ENCODE peak calls at places on chromosomes 16 and 17, in nine cellular contexts. C is IMR-90; X is hepatocyte; I is HCT116; U is psoas muscle; J is neural progenitor cell; R is ovary; N is CD8-positive, alpha-beta T cell; V is uterus. O is an unnamed sample. For H3K4me1, the result is how much of the 10 kb centered on the place peaks cover.

GRCh38 chr16:82263456-82264159 is 93.6 kb upstream of the MPHOSPH6 start:
- DNase-seq in C (peak), X (peak), I (peak), U (no peak), J (peak), R (peak), N (peak), V (peak), O (peak)

GRCh38 chr17:38735161-38735997 is 5.2 kb downstream of the CISD3 start:
- DNase-seq in C (no peak), X (peak), I (no peak), U (peak), J (peak), R (no peak), N (peak), V (peak), O (peak)

GRCh38 chr16:65954446-65954845 is 412.0 kb upstream of the CDH5 start:
- DNase-seq in C (no peak), X (no peak), I (no peak), U (no peak), J (no peak), R (no peak), N (no peak), V (no peak), O (no peak)

GRCh38 chr17:19546289-19547065 is 12.8 kb downstream of the SLC47A1 start:
- DNase-seq in C (no peak), X (no peak), I (no peak), U (peak), J (peak), R (no peak), N (no peak), V (no peak), O (no peak)

GRCh38 chr17:48055531-48056245 is 7.5 kb downstream of the NFE2L1 start:
- DNase-seq in C (peak), X (peak), I (peak), U (no peak), J (peak), R (no peak), N (no peak), V (no peak), O (peak)

GRCh38 chr16:9846362-9847099 is 335.7 kb downstream of the GRIN2A start:
- DNase-seq in C (no peak), X (no peak), I (no peak), U (no peak), J (no peak), R (no peak), N (no peak), V (no peak), O (no peak)

GRCh38 chr17:82734987-82735866 is at the start of gene FN3K:
- DNase-seq in C (peak), X (peak), I (no peak), U (peak), J (peak), R (peak), N (peak), V (peak), O (peak)

GRCh38 chr16:29900102-29900887 is at the start of gene ASPHD1:
- DNase-seq in C (peak), X (peak), I (peak), U (peak), J (peak), R (peak), N (no peak), V (peak), O (peak)

GRCh38 chr16:2473425-2473926 is 1.5 kb upstream of the TBC1D24 start:
- DNase-seq in C (no peak), X (no peak), I (no peak), U (no peak), J (peak), R (no peak), N (no peak), V (no peak), O (no peak)

GRCh38 chr17:5526821-5527598 is 40.6 kb downstream of the MIS12 start:
- DNase-seq in C (peak), X (peak), I (peak), U (peak), J (peak), R (no peak), N (no peak), V (peak), O (peak)

GRCh38 chr17:45756266-45756989 is 27.7 kb upstream of the CRHR1 start:
- DNase-seq in C (no peak), X (no peak), I (no peak), U (no peak), J (peak), R (no peak), N (no peak), V (no peak), O (no peak)

GRCh38 chr17:77476920-77477805 is 336.4 kb downstream of the SEC14L1 start:
- DNase-seq in C (peak), X (peak), I (no peak), U (peak), J (no peak), R (peak), N (no peak), V (peak), O (peak)

GRCh38 chr16:56382459-56382858 is 42.9 kb downstream of the AMFR start:
- DNase-seq in C (no peak), X (no peak), I (no peak), U (no peak), J (no peak), R (no peak), N (no peak), V (no peak), O (no peak)

GRCh38 chr17:10261098-10261497 is 62.7 kb upstream of the GAS7 start:
- DNase-seq in C (no peak), X (no peak), I (no peak), U (no peak), J (peak), R (no peak), N (no peak), V (no peak), O (no peak)

GRCh38 chr17:14157822-14158221 is 78.8 kb downstream of the CDRT15 start:
- DNase-seq in C (no peak), X (no peak), I (no peak), U (no peak), J (no peak), R (no peak), N (no peak), V (no peak), O (no peak)

GRCh38 chr16:2765462-2766404 is 11.3 kb downstream of the ELOB start:
- DNase-seq in C (no peak), X (no peak), I (no peak), U (no peak), J (no peak), R (no peak), N (no peak), V (no peak), O (no peak)

GRCh38 chr16:61233718-61234117 is 802.5 kb downstream of the CDH8 start:
- DNase-seq in C (no peak), X (no peak), I (no peak), U (no peak), J (no peak), R (no peak), N (no peak), V (no peak), O (no peak)

GRCh38 chr16:52068447-52069074 is 478.4 kb downstream of the TOX3 start:
- DNase-seq in C (peak), X (peak), I (no peak), U (no peak), J (peak), R (no peak), N (no peak), V (no peak), O (peak)

GRCh38 chr16:1642148-1642547 is 30.0 kb downstream of the CRAMP1 start:
- DNase-seq in C (no peak), X (no peak), I (no peak), U (peak), J (no peak), R (no peak), N (no peak), V (no peak), O (no peak)

GRCh38 chr17:16480995-16481394 is 11.0 kb downstream of the LRRC75A start:
- DNase-seq in C (no peak), X (no peak), I (no peak), U (no peak), J (no peak), R (no peak), N (no peak), V (no peak), O (no peak)

GRCh38 chr17:80738406-80738805 is 193.8 kb downstream of the RPTOR start:
- DNase-seq in C (no peak), X (no peak), I (no peak), U (no peak), J (no peak), R (no peak), N (no peak), V (no peak), O (no peak)

GRCh38 chr17:48427598-48427997 is 2.4 kb downstream of the SKAP1 start:
- DNase-seq in C (no peak), X (no peak), I (no peak), U (no peak), J (no peak), R (no peak), N (no peak), V (no peak), O (no peak)

GRCh38 chr17:29677139-29677834 is 54.6 kb upstream of the CORO6 start:
- DNase-seq in C (no peak), X (no peak), I (no peak), U (peak), J (no peak), R (no peak), N (no peak), V (peak), O (no peak)

GRCh38 chr17:77478899-77479298 is 338.1 kb downstream of the SEC14L1 start:
- DNase-seq in C (no peak), X (no peak), I (no peak), U (no peak), J (peak), R (no peak), N (no peak), V (peak), O (no peak)

GRCh38 chr16:84513111-84514065 is 8.9 kb upstream of the MEAK7 start:
- DNase-seq in C (peak), X (peak), I (no peak), U (peak), J (no peak), R (no peak), N (no peak), V (no peak), O (no peak)

GRCh38 chr17:36755586-36755985 is 154.2 kb downstream of the MRM1 start:
- DNase-seq in C (no peak), X (peak), I (peak), U (no peak), J (peak), R (no peak), N (no peak), V (no peak), O (peak)

GRCh38 chr17:2388705-2389099 is 12.2 kb downstream of the MNT start:
- DNase-seq in C (no peak), X (no peak), I (no peak), U (no peak), J (peak), R (no peak), N (no peak), V (no peak), O (peak)

GRCh38 chr16:81908466-81909230 is 102.6 kb downstream of the SDR42E1 start:
- DNase-seq in C (no peak), X (no peak), I (no peak), U (no peak), J (no peak), R (no peak), N (no peak), V (no peak), O (no peak)

GRCh38 chr17:12402963-12403622 is 262.6 kb upstream of the MYOCD start:
- DNase-seq in C (peak), X (no peak), I (no peak), U (no peak), J (no peak), R (no peak), N (no peak), V (no peak), O (no peak)

GRCh38 chr17:20173091-20173490 is 163.9 kb downstream of the SPECC1 start:
- DNase-seq in C (no peak), X (no peak), I (no peak), U (no peak), J (no peak), R (no peak), N (no peak), V (no peak), O (no peak)

GRCh38 chr16:65118866-65119265 is 3.0 kb downstream of the CDH11 start:
- DNase-seq in C (peak), X (no peak), I (no peak), U (no peak), J (no peak), R (peak), N (no peak), V (no peak), O (no peak)

GRCh38 chr17:37368577-37368976 is 7.2 kb upstream of the C17orf78 start:
- DNase-seq in C (peak), X (no peak), I (no peak), U (no peak), J (no peak), R (no peak), N (no peak), V (no peak), O (no peak)

GRCh38 chr16:728890-729744 is 2.2 kb downstream of the HAGHL start:
- DNase-seq in C (no peak), X (no peak), I (no peak), U (peak), J (no peak), R (no peak), N (no peak), V (no peak), O (no peak)

GRCh38 chr17:12637015-12637414 is 28.7 kb upstream of the MYOCD start:
- DNase-seq in C (peak), X (peak), I (no peak), U (no peak), J (no peak), R (no peak), N (no peak), V (no peak), O (no peak)

GRCh38 chr16:86819523-86819887 is 241.2 kb downstream of the FOXL1 start:
- DNase-seq in C (no peak), X (no peak), I (no peak), U (no peak), J (no peak), R (no peak), N (no peak), V (no peak), O (no peak)

GRCh38 chr16:75570351-75571104 is 4.3 kb downstream of the GABARAPL2 start:
- DNase-seq in C (no peak), X (no peak), I (no peak), U (no peak), J (no peak), R (no peak), N (no peak), V (no peak), O (no peak)
- H3K4me3 ChIP-seq in C (no peak), X (no peak), I (no peak), U (peak), J (no peak), R (no peak), N (no peak), V (no peak), O (no peak)

GRCh38 chr16:21949713-21950260 is 3.4 kb upstream of the UQCRC2 start:
- DNase-seq in C (no peak), X (no peak), I (no peak), U (no peak), J (no peak), R (no peak), N (no peak), V (no peak), O (no peak)

GRCh38 chr16:21953541-21953902 is 361 bp downstream of the UQCRC2 start:
- DNase-seq in C (no peak), X (no peak), I (no peak), U (no peak), J (no peak), R (no peak), N (no peak), V (no peak), O (no peak)

GRCh38 chr16:21952793-21953540 is at the start of gene UQCRC2:
- DNase-seq in C (peak), X (peak), I (peak), U (peak), J (peak), R (peak), N (peak), V (peak), O (peak)

GRCh38 chr16:21950782-21951521 is 2.2 kb upstream of the UQCRC2 start:
- DNase-seq in C (peak), X (peak), I (peak), U (no peak), J (peak), R (no peak), N (no peak), V (no peak), O (peak)

GRCh38 chr16:21952040-21952792 is 945 bp upstream of the UQCRC2 start:
- DNase-seq in C (peak), X (peak), I (peak), U (peak), J (peak), R (peak), N (peak), V (peak), O (peak)
- H3K4me1 ChIP-seq in C (under half), X (under half), I (under half), U (under half), J (under half), R (under half), N (under half), V (under half), O (under half)

GRCh38 chr17:66847704-66848103 is 12.8 kb downstream of the CACNG5 start:
- DNase-seq in C (no peak), X (no peak), I (no peak), U (no peak), J (no peak), R (no peak), N (no peak), V (no peak), O (no peak)

GRCh38 chr17:66849136-66849655 is 14.3 kb downstream of the CACNG5 start:
- DNase-seq in C (no peak), X (no peak), I (no peak), U (no peak), J (no peak), R (no peak), N (no peak), V (no peak), O (no peak)

GRCh38 chr17:66848496-66848895 is 13.6 kb downstream of the CACNG5 start:
- DNase-seq in C (no peak), X (no peak), I (no peak), U (no peak), J (no peak), R (no peak), N (no peak), V (no peak), O (no peak)

GRCh38 chr17:66849851-66850580 is 15.1 kb downstream of the CACNG5 start:
- DNase-seq in C (no peak), X (no peak), I (no peak), U (no peak), J (no peak), R (no peak), N (no peak), V (no peak), O (no peak)

DNA sequence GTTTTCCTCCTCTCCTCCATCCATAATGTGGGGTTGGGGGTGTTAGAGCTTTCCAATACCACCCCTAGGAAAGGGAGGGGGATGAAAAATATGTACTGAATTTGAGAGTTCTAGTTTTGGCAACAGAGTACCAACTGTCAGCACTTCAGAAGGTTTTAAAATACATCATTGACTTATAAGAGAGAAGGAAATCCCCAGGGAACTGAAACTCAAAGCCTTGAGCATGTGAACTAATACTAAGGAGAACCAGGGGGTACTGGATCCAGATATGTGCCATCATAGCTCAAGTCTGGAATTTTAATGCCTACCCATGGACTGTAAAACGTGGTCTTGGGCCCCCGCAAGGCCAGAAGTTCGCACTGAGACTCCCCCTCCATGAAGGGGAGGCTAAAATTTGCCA is 15.8 kb downstream of the CACNG5 start:
- DNase-seq in C (no peak), X (no peak), I (no peak), U (no peak), J (no peak), R (no peak), N (no peak), V (no peak), O (no peak)
- TF ChIP-seq CTCF in C (no peak), X (no peak), I (no peak), U (no peak), J (no peak), R (no peak), N (no peak), V (no peak), O (no peak)

GRCh38 chr16:58307583-58308312 is 12.9 kb upstream of the PRSS54 start:
- DNase-seq in C (no peak), X (no peak), I (no peak), U (no peak), J (no peak), R (no peak), N (no peak), V (no peak), O (no peak)
- H3K4me3 ChIP-seq in C (no peak), X (no peak), I (no peak), U (no peak), J (no peak), R (no peak), N (no peak), V (no peak), O (no peak)

GRCh38 chr17:57867126-57867525 is 17.3 kb upstream of the MRPS23 start:
- DNase-seq in C (no peak), X (no peak), I (no peak), U (no peak), J (no peak), R (no peak), N (no peak), V (no peak), O (no peak)
- H3K4me1 ChIP-seq in C (under half), X (under half), I (half or more), U (under half), J (under half), R (under half), N (under half), V (under half), O (under half)

GRCh38 chr17:44564429-44564828 is 7.1 kb downstream of the FZD2 start:
- DNase-seq in C (no peak), X (no peak), I (no peak), U (no peak), J (no peak), R (no peak), N (no peak), V (no peak), O (no peak)

GRCh38 chr17:44575408-44575807 is 18.1 kb downstream of the FZD2 start:
- DNase-seq in C (no peak), X (no peak), I (no peak), U (no peak), J (no peak), R (no peak), N (no peak), V (no peak), O (no peak)

GRCh38 chr17:44565866-44566443 is 8.7 kb downstream of the FZD2 start:
- DNase-seq in C (no peak), X (no peak), I (no peak), U (no peak), J (no peak), R (no peak), N (no peak), V (no peak), O (peak)

GRCh38 chr17:44568311-44568710 is 11.0 kb downstream of the FZD2 start:
- DNase-seq in C (no peak), X (no peak), I (no peak), U (no peak), J (no peak), R (no peak), N (no peak), V (no peak), O (no peak)

DNA sequence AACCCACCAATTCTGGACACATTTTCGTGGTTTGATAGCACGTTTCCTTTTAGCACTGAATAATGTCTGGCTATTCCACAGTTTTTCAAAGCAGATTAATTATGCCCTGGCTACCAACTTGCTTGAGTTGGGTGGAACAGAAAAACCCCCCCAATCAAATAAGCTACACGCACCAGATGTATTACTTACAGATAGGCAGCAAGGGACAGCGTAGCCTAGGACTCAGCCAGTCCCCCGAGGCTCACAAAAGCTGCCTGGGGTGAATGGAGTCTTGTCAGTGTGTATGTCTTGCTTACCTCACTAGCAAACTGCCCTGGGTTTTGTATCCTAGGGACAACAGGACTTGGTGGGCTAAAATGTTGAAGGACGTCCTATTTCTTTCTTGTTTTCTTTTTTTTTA is 12.2 kb downstream of the FZD2 start:
- DNase-seq in C (no peak), X (no peak), I (no peak), U (no peak), J (peak), R (no peak), N (no peak), V (no peak), O (no peak)
- TF ChIP-seq CTCF in C (no peak), X (no peak), I (no peak), U (no peak), J (no peak), R (no peak), N (no peak), V (no peak), O (no peak)

O was measured in BE2C.